ENCODE peak calls at places on chromosome 1, in five cellular contexts. A is activated CD4-positive, alpha-beta T cell treated with anti-CD3 and anti-CD28 coated beads for 4 hours; N is stimulated activated CD4-positive, alpha-beta T cell treated with anti-CD3 and anti-CD28 coated beads, Interleukin-15, amount 100 ng/mL, for 1 hour; F is dorsolateral prefrontal cortex; C is H7. E is an unnamed sample.

GRCh38 chr1:228340686-228341449 is 65.8 kb downstream of the TRIM11 start:
- DNase-seq in F (peak), N (no peak), C (peak), A (no peak), E (peak)

GRCh38 chr1:207966521-207966920 is 55.6 kb upstream of the CD34 start:
- DNase-seq in A (no peak), N (no peak), C (no peak), F (no peak), E (no peak)

GRCh38 chr1:37034301-37035013 is at the start of gene GRIK3:
- DNase-seq in A (no peak), C (peak), F (no peak), N (no peak), E (peak)

GRCh38 chr1:28518745-28519341 is 13.0 kb downstream of the RCC1 start:
- DNase-seq in F (no peak), C (peak), N (no peak), A (no peak), E (no peak)

GRCh38 chr1:40014812-40015594 is 25.5 kb upstream of the CAP1 start:
- DNase-seq in F (no peak), C (peak), A (no peak), N (no peak), E (no peak)

GRCh38 chr1:96329121-96329520 is 392.5 kb upstream of the PTBP2 start:
- DNase-seq in N (no peak), C (no peak), A (no peak), F (no peak), E (no peak)

GRCh38 chr1:228647523-228648444 is 87.5 kb upstream of the RHOU start:
- DNase-seq in F (no peak), N (no peak), C (peak), A (no peak), E (peak)

GRCh38 chr1:28756846-28757245 is 20.1 kb downstream of the YTHDF2 start:
- DNase-seq in C (no peak), F (no peak), A (no peak), N (no peak), E (peak)

GRCh38 chr1:10813801-10814200 is 17.4 kb upstream of the CASZ1 start:
- DNase-seq in A (no peak), C (no peak), F (no peak), N (no peak), E (no peak)

GRCh38 chr1:240797050-240797449 is 185.1 kb upstream of the GREM2 start:
- DNase-seq in N (no peak), F (no peak), C (no peak), A (no peak), E (no peak)

GRCh38 chr1:162062542-162063015 is 6.9 kb upstream of the NOS1AP start:
- DNase-seq in C (no peak), A (no peak), F (no peak), N (no peak), E (peak)

GRCh38 chr1:54227836-54228435 is 28.0 kb downstream of the MRPL37 start:
- DNase-seq in C (peak), N (no peak), F (no peak), A (no peak), E (peak)

GRCh38 chr1:34825455-34826081 is 32.8 kb downstream of the GJA4 start:
- DNase-seq in N (no peak), F (no peak), A (no peak), C (no peak), E (no peak)

GRCh38 chr1:51415963-51416362 is 85.6 kb upstream of the TTC39A start:
- DNase-seq in C (no peak), A (no peak), F (no peak), N (no peak), E (no peak)

GRCh38 chr1:229972600-229973296 is 94.3 kb upstream of the GALNT2 start:
- DNase-seq in F (no peak), A (no peak), N (no peak), C (peak), E (peak)